ENCODE peak calls at places on chromosomes 7 and 10, in four cellular contexts. T, W, H and J are unnamed samples.

GRCh38 chr7:37282093-37282444 is 166.6 kb downstream of the ELMO1 start:
- DNase-seq in T (no peak), W (no peak), H (no peak), J (no peak)

GRCh38 chr10:93579089-93579488 is 12.6 kb downstream of the FFAR4 start:
- DNase-seq in T (no peak), W (peak), H (no peak), J (no peak)

GRCh38 chr7:43888983-43889945 is 17.1 kb downstream of the URGCP start:
- DNase-seq in T (no peak), W (peak), H (no peak), J (no peak)

GRCh38 chr7:101618207-101618839 is 10.8 kb downstream of the MYL10 start:
- DNase-seq in T (no peak), W (no peak), H (no peak), J (no peak)

GRCh38 chr10:16673443-16673842 is 143.8 kb downstream of the RSU1 start:
- DNase-seq in T (no peak), W (no peak), H (no peak), J (no peak)

GRCh38 chr10:51524041-51524440 is 175.4 kb downstream of the CSTF2T start:
- DNase-seq in T (no peak), W (peak), H (no peak), J (no peak)

GRCh38 chr7:123675092-123675473 is 19.4 kb downstream of the LMOD2 start:
- DNase-seq in T (no peak), W (peak), H (no peak), J (no peak)

GRCh38 chr7:30789334-30789711 is 18.1 kb downstream of the MINDY4 start:
- DNase-seq in T (no peak), W (peak), H (no peak), J (peak)

GRCh38 chr10:117684211-117684610 is 141.7 kb downstream of the EMX2 start:
- DNase-seq in T (no peak), W (no peak), H (no peak), J (no peak)

GRCh38 chr7:106561657-106562411 is 99.1 kb downstream of the CCDC71L start:
- DNase-seq in T (no peak), W (no peak), H (no peak), J (no peak)

GRCh38 chr7:910441-910861 is 34.1 kb downstream of the GET4 start:
- DNase-seq in T (no peak), W (no peak), H (no peak), J (no peak)

GRCh38 chr10:122338609-122339441 is 35.7 kb upstream of the PLEKHA1 start:
- DNase-seq in T (no peak), W (no peak), H (no peak), J (no peak)

GRCh38 chr7:91553410-91553895 is 289.2 kb downstream of the FZD1 start:
- DNase-seq in T (no peak), W (no peak), H (no peak), J (no peak)

GRCh38 chr10:89100680-89101079 is 106.4 kb downstream of the CH25H start:
- DNase-seq in T (no peak), W (peak), H (no peak), J (peak)

GRCh38 chr10:42975558-42976352 is 101.1 kb upstream of the RET start:
- DNase-seq in T (peak), W (no peak), H (no peak), J (no peak)

GRCh38 chr7:38367301-38367700 is 93.9 kb upstream of the TARP start:
- DNase-seq in T (no peak), W (no peak), H (no peak), J (no peak)

GRCh38 chr10:24467605-24468004 is 256.1 kb downstream of the ARHGAP21 start:
- DNase-seq in T (no peak), W (no peak), H (no peak), J (no peak)

GRCh38 chr10:27746364-27747095 is 911 bp upstream of the MKX start:
- DNase-seq in T (no peak), W (no peak), H (no peak), J (no peak)

GRCh38 chr7:151873402-151873965 is 3.4 kb downstream of the PRKAG2 start:
- DNase-seq in T (peak), W (no peak), H (peak), J (no peak)

GRCh38 chr10:85600026-85600743 is 766.4 kb downstream of the GRID1 start:
- DNase-seq in T (no peak), W (no peak), H (no peak), J (no peak)

GRCh38 chr7:150740053-150740452 is 2.8 kb downstream of the GIMAP5 start:
- DNase-seq in T (no peak), W (no peak), H (no peak), J (no peak)

GRCh38 chr10:77829356-77829755 is 97.2 kb downstream of the DLG5 start:
- DNase-seq in T (no peak), W (no peak), H (no peak), J (no peak)

GRCh38 chr10:78937388-78937787 is 131.4 kb upstream of the ZMIZ1 start:
- DNase-seq in T (no peak), W (no peak), H (no peak), J (no peak)

GRCh38 chr7:22430457-22430856 is 69.5 kb downstream of the STEAP1B start:
- DNase-seq in T (no peak), W (peak), H (no peak), J (peak)

GRCh38 chr10:120946497-120946896 is 95.3 kb downstream of the WDR11 start:
- DNase-seq in T (no peak), W (no peak), H (no peak), J (no peak)

GRCh38 chr10:12834721-12835120 is 166.8 kb downstream of the CCDC3 start:
- DNase-seq in T (no peak), W (no peak), H (no peak), J (no peak)

GRCh38 chr10:58972576-58973234 is 203.7 kb upstream of the PHYHIPL start:
- DNase-seq in T (no peak), W (no peak), H (no peak), J (no peak)

GRCh38 chr10:5013385-5013784 is 9.7 kb upstream of the AKR1C2 start:
- DNase-seq in T (no peak), W (no peak), H (no peak), J (no peak)

GRCh38 chr10:5012595-5012994 is 8.9 kb upstream of the AKR1C2 start:
- DNase-seq in T (no peak), W (no peak), H (no peak), J (no peak)

GRCh38 chr10:5018150-5018549 is 14.5 kb upstream of the AKR1C2 start:
- DNase-seq in T (no peak), W (no peak), H (no peak), J (no peak)

GRCh38 chr10:5014936-5015335 is 11.3 kb upstream of the AKR1C2 start:
- DNase-seq in T (no peak), W (no peak), H (no peak), J (no peak)
- TF ChIP-seq CTCF in T (no peak), W (no peak), H (peak), J (no peak)

GRCh38 chr10:124696446-124697392 is 47.5 kb downstream of the FAM53B start:
- DNase-seq in T (no peak), W (no peak), H (no peak), J (no peak)

GRCh38 chr10:124697443-124697836 is 46.7 kb downstream of the FAM53B start:
- DNase-seq in T (no peak), W (no peak), H (no peak), J (no peak)

GRCh38 chr10:124699471-124700292 is 44.5 kb downstream of the FAM53B start:
- DNase-seq in T (no peak), W (no peak), H (peak), J (no peak)

GRCh38 chr10:124698560-124699470 is 45.4 kb downstream of the FAM53B start:
- DNase-seq in T (no peak), W (no peak), H (no peak), J (no peak)

DNA sequence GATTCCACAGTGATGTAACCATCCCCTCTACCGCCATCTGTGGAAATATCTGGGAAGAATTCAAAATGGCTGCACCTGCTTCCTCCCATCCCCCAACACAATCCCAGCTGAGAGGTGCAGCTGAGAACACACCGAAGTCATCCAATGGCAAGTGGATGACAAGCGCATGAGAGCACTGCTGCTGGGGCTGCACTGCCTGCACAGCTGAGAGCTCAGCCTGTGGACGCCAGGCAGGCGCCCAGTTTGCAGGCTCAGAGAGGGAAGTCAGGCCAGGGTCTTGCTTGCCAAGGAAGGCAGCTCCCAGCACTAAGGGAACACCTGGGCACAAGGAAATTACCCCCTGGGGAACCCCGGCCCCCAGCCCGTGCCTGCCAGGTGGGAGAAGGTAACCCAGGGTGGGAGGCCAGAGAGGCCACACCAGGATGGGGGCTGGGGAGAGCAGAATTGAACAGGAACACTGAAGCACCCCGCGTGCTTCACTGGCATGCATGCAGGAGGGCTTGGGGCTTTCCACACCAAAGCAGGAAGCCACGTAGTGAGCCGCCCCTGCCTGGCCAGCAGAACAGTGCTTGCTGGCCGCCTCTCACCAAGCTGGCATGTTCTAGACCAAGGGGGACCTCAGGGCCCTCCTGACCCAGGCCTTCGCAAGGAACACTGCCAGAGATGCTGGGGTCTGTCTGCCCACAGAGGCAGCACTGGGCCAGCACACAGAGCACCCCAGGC is 46.2 kb downstream of the FAM53B start:
- DNase-seq in T (no peak), W (peak), H (no peak), J (no peak)
- TF ChIP-seq CTCF in T (no peak), W (peak), H (no peak), J (no peak)

GRCh38 chr10:92291921-92292860 is 1.2 kb downstream of the MARCHF5 start:
- DNase-seq in T (no peak), W (peak), H (peak), J (peak)
- TF ChIP-seq CTCF in T (peak), W (peak), H (peak), J (peak)

GRCh38 chr10:34081948-34082347 is 733.1 kb downstream of the PARD3 start:
- DNase-seq in T (no peak), W (no peak), H (no peak), J (no peak)
- TF ChIP-seq CTCF in T (no peak), W (peak), H (no peak), J (peak)

DNA sequence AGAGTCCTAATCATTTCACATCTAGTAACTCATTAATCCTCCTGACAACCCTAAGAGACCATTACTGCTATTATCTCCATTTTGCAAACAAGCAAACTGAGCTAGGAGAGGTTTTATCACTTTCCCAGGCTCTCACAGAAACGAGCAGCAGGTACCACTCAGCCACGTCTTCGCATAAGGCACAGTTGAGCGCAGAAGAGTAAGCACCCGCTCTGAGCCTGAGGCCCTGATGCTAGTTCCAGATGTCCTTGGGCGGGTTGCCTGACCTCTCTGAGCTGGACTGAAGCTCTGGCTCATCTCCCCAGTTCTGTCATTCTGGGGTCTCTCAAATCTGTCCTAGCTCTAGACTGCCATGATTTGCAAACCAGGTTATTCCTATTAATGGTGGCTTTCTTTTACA is 72.6 kb upstream of the FRMD4A start:
- DNase-seq in T (no peak), W (no peak), H (no peak), J (no peak)
- TF ChIP-seq CTCF in T (no peak), W (no peak), H (no peak), J (no peak)